ENCODE peak calls at places on chromosomes 5 and 9, in four cellular contexts. O is hepatocyte, P is mammary epithelial cell, E is PC-3. B is an unnamed sample.

GRCh38 chr9:83935276-83935890 is 14.2 kb upstream of the KIF27 start:
- DNase-seq in O (peak), P (peak), E (peak), B (no peak)

GRCh38 chr5:177098103-177098771 is 11.5 kb downstream of the FGFR4 start:
- DNase-seq in E (no peak), O (no peak), P (no peak), B (no peak)

GRCh38 chr5:116273458-116274242 is 188.8 kb downstream of the COMMD10 start:
- DNase-seq in O (no peak), E (peak), P (no peak), B (no peak)

GRCh38 chr9:126376311-126376902 is 49.8 kb downstream of the MVB12B start:
- DNase-seq in P (no peak), E (no peak), O (peak), B (no peak)

GRCh38 chr5:7941692-7942091 is 72.7 kb downstream of the MTRR start:
- DNase-seq in O (no peak), P (no peak), E (no peak), B (no peak)

GRCh38 chr5:132764051-132764450 is 13.0 kb downstream of the SEPTIN8 start:
- DNase-seq in P (no peak), E (no peak), O (no peak), B (no peak)

GRCh38 chr5:108989761-108990392 is 242.2 kb downstream of the FER start:
- DNase-seq in P (no peak), O (no peak), E (peak), B (no peak)

GRCh38 chr5:8081179-8081578 is 212.2 kb downstream of the MTRR start:
- DNase-seq in P (no peak), O (no peak), E (no peak), B (no peak)

GRCh38 chr5:168592014-168592368 is 12.8 kb upstream of the PANK3 start:
- DNase-seq in E (peak), O (peak), P (peak), B (no peak)

GRCh38 chr9:126051446-126052130 is 275.0 kb upstream of the MVB12B start:
- DNase-seq in E (no peak), O (no peak), P (no peak), B (no peak)

GRCh38 chr9:20197976-20198685 is 409.3 kb upstream of the SLC24A2 start:
- DNase-seq in E (peak), O (peak), P (peak), B (peak)

GRCh38 chr9:113178087-113178486 is 27.3 kb downstream of the SLC31A2 start:
- DNase-seq in P (no peak), E (no peak), O (no peak), B (no peak)

GRCh38 chr5:9112520-9113291 is 433.2 kb downstream of the SEMA5A start:
- DNase-seq in O (no peak), P (peak), E (no peak), B (peak)

GRCh38 chr5:156340886-156341285 is 13.9 kb downstream of the SGCD start:
- DNase-seq in P (no peak), O (no peak), E (no peak), B (no peak)

GRCh38 chr5:76548525-76549229 is 74.5 kb downstream of the F2RL2 start:
- DNase-seq in P (no peak), O (peak), E (no peak), B (no peak)

GRCh38 chr9:18330736-18331335 is 143.1 kb upstream of the ADAMTSL1 start:
- DNase-seq in E (no peak), O (no peak), P (peak), B (no peak)

GRCh38 chr5:141524604-141525597 is 36.0 kb downstream of the PCDHGC5 start:
- DNase-seq in P (peak), O (peak), E (peak), B (peak)

GRCh38 chr5:35657877-35658276 is 40.2 kb downstream of the SPEF2 start:
- DNase-seq in E (no peak), O (no peak), P (no peak), B (no peak)

GRCh38 chr9:124054671-124055212 is 43.2 kb downstream of the LHX2 start:
- DNase-seq in O (no peak), E (peak), P (peak), B (no peak)

GRCh38 chr5:66821626-66822429 is 225.6 kb downstream of the MAST4 start:
- DNase-seq in O (no peak), E (no peak), P (peak), B (no peak)

DNA sequence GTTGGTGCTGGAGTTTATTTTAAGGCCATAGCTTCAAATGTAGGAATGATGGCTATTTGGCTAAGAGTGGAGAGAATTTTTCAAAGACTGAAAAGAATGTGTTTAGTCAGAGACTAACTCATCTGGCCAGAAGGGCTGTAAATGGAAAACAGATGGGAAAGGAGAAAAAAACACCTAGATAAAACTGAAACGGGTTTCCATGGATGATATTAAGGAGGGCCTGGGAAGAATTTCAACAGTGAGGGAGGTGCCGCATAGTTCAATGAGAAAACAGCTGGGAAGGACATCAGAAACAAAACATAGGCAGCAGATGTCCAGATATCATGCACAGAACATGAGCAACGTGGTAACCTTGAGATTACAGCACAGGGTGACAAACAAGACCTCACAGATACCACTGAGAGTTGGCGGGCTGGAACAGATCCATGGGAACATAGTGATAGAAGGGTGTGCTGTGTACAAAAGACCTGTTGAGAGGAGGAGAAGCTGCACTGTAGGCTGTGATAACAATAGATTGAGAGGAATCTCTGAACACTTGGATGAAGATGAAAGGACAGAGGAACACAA is 31.2 kb upstream of the RAD23B start:
- DNase-seq in O (peak), P (peak), E (no peak), B (no peak)
- H3K4me2 ChIP-seq in O (peak), P (peak), E (no peak), B (no peak)

DNA sequence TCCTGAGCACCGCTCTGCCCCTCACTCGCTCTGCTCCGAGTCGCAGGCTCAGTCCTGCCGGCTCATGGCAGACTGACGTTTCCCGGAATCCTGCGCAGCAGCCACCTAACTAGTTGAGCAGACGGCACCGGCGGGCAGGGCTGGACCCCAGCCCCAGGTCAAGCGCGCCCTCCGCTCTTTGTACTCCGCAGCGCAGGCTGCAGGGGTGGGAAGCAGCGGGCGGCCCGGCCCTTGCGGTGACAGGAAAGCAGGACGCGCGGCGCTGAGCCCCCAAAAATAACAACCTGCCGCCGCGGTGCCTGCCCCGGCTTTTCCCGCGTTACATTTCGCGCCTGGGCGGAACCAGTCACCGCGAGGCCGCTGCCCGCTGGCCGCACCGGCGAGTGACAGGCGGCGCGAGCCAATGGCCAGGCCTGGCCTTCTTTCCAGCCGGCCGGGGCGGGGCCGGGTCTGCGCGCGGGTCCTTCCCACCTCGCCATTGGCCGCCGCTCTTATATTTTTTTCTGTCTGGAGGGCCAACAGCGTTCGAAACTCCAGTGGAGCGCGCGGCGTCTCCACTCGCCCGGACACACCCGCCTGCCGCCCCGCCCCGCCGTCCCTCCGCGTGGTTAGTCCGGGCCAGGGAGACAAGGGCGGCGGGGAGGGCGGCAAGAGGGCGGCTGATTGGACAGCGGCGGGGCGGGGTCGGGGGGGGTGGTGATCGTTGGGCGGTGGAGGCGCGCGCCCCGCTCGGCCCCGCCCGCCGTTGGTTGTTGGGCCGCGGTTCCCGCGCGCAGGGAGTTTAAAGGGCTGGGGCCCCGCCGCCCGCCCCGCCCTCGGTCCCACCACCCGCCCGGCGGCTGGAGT is at the start of gene ZNF367:
- DNase-seq in E (peak), P (peak), O (peak), B (no peak)
- TF ChIP-seq CTCF in E (no peak), P (no peak), O (no peak), B (no peak)

DNA sequence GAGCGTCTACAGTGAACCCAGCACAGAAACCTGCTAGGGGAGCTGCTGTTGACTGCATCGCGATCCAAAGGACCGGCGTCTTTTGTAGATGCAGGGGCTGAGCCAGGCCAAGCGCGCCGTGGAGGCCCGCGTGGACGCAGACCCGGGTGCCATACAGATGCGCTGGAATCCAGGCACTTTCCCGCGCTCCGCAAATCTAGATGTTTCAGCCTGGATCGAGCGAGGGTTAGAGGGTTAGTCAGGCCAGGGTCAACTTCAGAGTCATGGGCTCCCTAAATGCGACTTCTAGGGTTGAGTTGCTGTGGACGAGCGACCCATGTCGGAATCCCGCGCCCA is 941 bp upstream of the TCF7 start:
- DNase-seq in E (no peak), O (no peak), P (no peak), B (no peak)
- TF ChIP-seq EZH2 in E (no peak), O (no peak), P (no peak), B (no peak)

GRCh38 chr5:150243590-150243989 is 46.0 kb downstream of the CAMK2A start:
- DNase-seq in E (no peak), P (no peak), O (no peak), B (no peak)
- H3K4me2 ChIP-seq in E (no peak), P (no peak), O (no peak), B (no peak)

GRCh38 chr5:78648359-78649219 is at the start of gene LHFPL2:
- DNase-seq in E (peak), O (peak), P (peak), B (no peak)

GRCh38 chr5:78649220-78649700 is 688 bp upstream of the LHFPL2 start:
- DNase-seq in P (no peak), E (peak), O (peak), B (no peak)

GRCh38 chr5:78647411-78647818 is 1.2 kb downstream of the LHFPL2 start:
- DNase-seq in P (peak), O (peak), E (peak), B (no peak)

GRCh38 chr5:78649816-78650561 is 1.4 kb upstream of the LHFPL2 start:
- DNase-seq in E (no peak), P (peak), O (no peak), B (no peak)

DNA sequence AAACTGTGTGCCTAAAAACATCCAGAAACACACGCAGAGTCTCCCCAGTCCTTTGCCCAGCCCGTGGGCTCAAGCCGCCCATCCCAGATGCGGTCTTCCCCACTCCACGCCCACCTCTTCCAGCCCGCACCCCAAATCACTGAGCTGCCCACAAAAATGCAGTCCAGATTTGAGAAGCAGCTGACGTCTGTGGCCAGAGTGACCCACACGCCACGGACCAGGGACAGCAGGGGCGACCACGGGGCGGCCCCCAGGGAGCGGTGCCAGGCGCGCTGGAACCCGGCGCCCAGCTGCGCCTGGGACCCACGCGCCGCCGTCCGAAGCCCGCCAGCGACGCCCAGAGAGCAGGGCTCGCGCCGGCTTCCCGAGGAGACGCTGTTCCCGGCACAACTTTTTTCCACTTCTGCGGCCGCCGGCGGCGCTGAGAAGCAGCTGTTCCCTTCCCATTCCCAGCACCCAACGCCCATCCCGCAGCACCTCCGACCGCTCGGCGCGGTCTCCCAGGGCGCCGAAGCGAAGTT is 674 bp downstream of the LHFPL2 start:
- DNase-seq in P (peak), E (peak), O (peak), B (no peak)
- TF ChIP-seq CTCF in P (peak), E (no peak), O (no peak), B (peak)

DNA sequence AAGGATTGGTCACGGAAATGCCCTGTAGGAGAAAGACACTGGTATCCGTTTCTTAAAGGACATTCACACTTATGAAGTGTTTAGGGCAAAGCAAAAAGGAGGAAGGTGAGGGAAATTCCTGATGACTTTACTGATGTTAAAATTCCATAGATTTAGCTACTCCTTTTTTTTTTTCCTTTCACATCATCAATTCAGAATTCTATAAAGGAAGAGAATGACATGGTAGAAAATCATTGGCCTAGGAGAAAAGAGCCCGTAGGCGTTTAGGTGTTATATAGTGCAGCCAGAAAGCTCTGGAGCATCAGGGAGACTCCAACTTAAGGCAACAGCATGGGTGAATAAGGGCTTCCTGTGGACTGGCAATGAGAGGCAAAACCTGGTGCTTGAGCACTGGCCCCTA is at the start of gene TSLP:
- DNase-seq in P (no peak), E (no peak), O (no peak), B (no peak)
- TF ChIP-seq EZH2 in P (no peak), E (no peak), O (no peak), B (no peak)

GRCh38 chr5:74633710-74634109 is 6.8 kb downstream of the ENC1 start:
- DNase-seq in P (no peak), O (no peak), E (no peak), B (no peak)
- H3K4me2 ChIP-seq in P (peak), O (peak), E (peak), B (peak)